ENCODE peak calls at places on chromosomes 13 and 19, in seven cellular contexts. A, S, R, N, O, Q and V are unnamed samples.

GRCh38 chr13:51564671-51565070 is 19.6 kb upstream of the WDFY2 start:
- DNase-seq in Q (no peak), S (no peak), O (no peak), R (no peak), N (no peak), A (no peak), V (peak)

GRCh38 chr19:13102416-13102665 is 317 bp downstream of the LYL1 start:
- DNase-seq in R (no peak), Q (no peak), O (no peak), A (no peak), S (no peak), N (no peak), V (no peak)

GRCh38 chr13:39417131-39417530 is 185.9 kb downstream of the LHFPL6 start:
- DNase-seq in N (no peak), A (no peak), O (no peak), S (no peak), Q (no peak), R (peak), V (no peak)

GRCh38 chr19:41192574-41193419 is at the start of gene CYP2S1:
- DNase-seq in Q (no peak), R (no peak), O (peak), S (peak), N (peak), A (no peak), V (peak)

GRCh38 chr19:18029617-18030338 is 21.8 kb downstream of the ARRDC2 start:
- DNase-seq in O (peak), N (peak), R (peak), A (no peak), Q (peak), S (no peak), V (no peak)

GRCh38 chr13:40375522-40376171 is 290.8 kb downstream of the FOXO1 start:
- DNase-seq in Q (no peak), O (no peak), R (peak), N (no peak), S (peak), A (no peak), V (no peak)

GRCh38 chr19:42601811-42602443 is 7.2 kb upstream of the CEACAM8 start:
- DNase-seq in N (peak), O (no peak), R (no peak), Q (peak), A (no peak), S (no peak), V (peak)

GRCh38 chr19:47107201-47107952 is 6.2 kb downstream of the ZC3H4 start:
- DNase-seq in S (no peak), A (no peak), O (no peak), N (peak), R (no peak), Q (peak), V (peak)

GRCh38 chr19:48290923-48291700 is 21.2 kb downstream of the ZNF114 start:
- DNase-seq in O (no peak), Q (no peak), N (peak), R (peak), S (peak), A (no peak), V (peak)

GRCh38 chr13:99922631-99923404 is 48.7 kb downstream of the ZIC5 start:
- DNase-seq in R (no peak), A (no peak), N (no peak), Q (no peak), O (no peak), S (no peak), V (peak)

GRCh38 chr13:51687928-51688714 is 103.9 kb downstream of the WDFY2 start:
- DNase-seq in N (no peak), A (no peak), S (no peak), Q (peak), O (no peak), R (peak), V (no peak)

GRCh38 chr19:30535011-30535410 is 162.8 kb downstream of the ZNF536 start:
- DNase-seq in O (no peak), A (no peak), R (no peak), S (no peak), Q (no peak), N (no peak), V (no peak)

GRCh38 chr19:15412832-15413231 is 6.0 kb downstream of the AKAP8L start:
- DNase-seq in R (no peak), O (no peak), A (no peak), S (no peak), N (no peak), Q (no peak), V (no peak)

GRCh38 chr13:42388326-42388725 is 116.4 kb downstream of the AKAP11 start:
- DNase-seq in N (no peak), O (no peak), R (no peak), S (no peak), A (no peak), Q (no peak), V (no peak)

GRCh38 chr13:91216928-91217700 is 130.4 kb upstream of the MIR17HG start:
- DNase-seq in Q (no peak), A (no peak), O (no peak), R (no peak), S (no peak), N (no peak), V (no peak)

GRCh38 chr19:30255783-30256509 is 116.2 kb upstream of the ZNF536 start:
- DNase-seq in N (no peak), R (peak), S (no peak), Q (no peak), O (no peak), A (no peak), V (no peak)

DNA sequence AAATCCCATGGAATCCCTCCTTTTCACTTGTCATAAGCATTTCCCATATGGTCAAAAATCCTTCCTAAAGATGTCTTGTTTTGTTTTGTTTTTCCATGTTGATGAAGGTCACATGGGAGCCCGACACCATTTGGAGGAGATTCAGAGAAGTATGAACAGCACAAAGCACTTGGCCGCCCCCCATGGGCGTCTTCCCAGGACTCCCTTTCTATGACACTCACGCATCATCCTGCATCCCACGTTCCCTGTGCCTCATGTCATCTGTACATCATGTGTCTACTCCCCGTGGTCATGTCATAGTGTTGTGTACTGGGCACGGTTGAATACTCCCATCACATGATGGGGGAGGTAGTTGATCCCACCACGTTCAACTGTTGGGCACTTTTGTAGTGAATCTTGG is 2.0 kb downstream of the ZSCAN1 start:
- DNase-seq in S (no peak), O (no peak), A (no peak), Q (no peak), N (no peak), R (no peak), V (no peak)
- TF ChIP-seq JUND in S (no peak), O (no peak), A (no peak), Q (no peak), N (no peak), R (no peak), V (no peak)

GRCh38 chr13:113742000-113742441 is 17.0 kb upstream of the TMEM255B start:
- DNase-seq in O (peak), Q (peak), A (no peak), N (peak), R (peak), S (no peak), V (peak)
- TF ChIP-seq JUND in O (no peak), Q (no peak), A (no peak), N (no peak), R (no peak), S (no peak), V (no peak)

DNA sequence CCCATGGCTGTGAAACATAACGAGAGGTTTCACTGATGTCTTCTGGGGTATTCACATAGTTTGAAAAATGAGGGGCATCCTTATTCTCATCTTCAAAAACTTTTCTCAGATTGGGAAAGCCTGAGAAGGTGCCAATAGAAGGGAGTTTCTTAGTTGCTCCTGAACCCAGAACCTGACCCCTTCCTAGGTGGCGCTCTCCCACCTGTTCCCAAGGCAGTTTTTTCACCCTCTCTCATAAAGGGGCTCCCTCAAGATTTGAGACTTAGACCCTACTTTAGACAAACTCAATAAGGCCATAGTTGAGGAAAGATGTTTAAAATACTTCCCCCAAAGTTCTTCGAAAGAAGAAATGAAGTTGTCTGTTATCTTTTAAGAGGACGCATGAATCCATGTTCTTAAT is 142.2 kb downstream of the FGF9 start:
- DNase-seq in R (no peak), O (no peak), S (no peak), N (no peak), Q (no peak), A (no peak), V (no peak)
- TF ChIP-seq JUND in R (no peak), O (no peak), S (no peak), N (no peak), Q (no peak), A (no peak), V (no peak)

GRCh38 chr13:73218181-73218580 is 159.4 kb downstream of the KLF5 start:
- DNase-seq in S (no peak), N (no peak), O (no peak), A (no peak), Q (no peak), R (no peak), V (no peak)

GRCh38 chr13:73224708-73225107 is 165.9 kb downstream of the KLF5 start:
- DNase-seq in O (no peak), R (no peak), N (no peak), S (no peak), Q (no peak), A (no peak), V (no peak)

GRCh38 chr13:73222627-73223026 is 163.8 kb downstream of the KLF5 start:
- DNase-seq in A (no peak), O (no peak), Q (no peak), N (no peak), R (no peak), S (no peak), V (no peak)

GRCh38 chr13:73223372-73223781 is 164.6 kb downstream of the KLF5 start:
- DNase-seq in N (no peak), R (no peak), O (no peak), S (no peak), Q (no peak), A (peak), V (no peak)

GRCh38 chr13:73220966-73221720 is 162.3 kb downstream of the KLF5 start:
- DNase-seq in Q (no peak), O (no peak), N (no peak), A (no peak), R (no peak), S (no peak), V (no peak)
- TF ChIP-seq JUND in Q (no peak), O (no peak), N (no peak), A (no peak), R (no peak), S (no peak), V (no peak)

DNA sequence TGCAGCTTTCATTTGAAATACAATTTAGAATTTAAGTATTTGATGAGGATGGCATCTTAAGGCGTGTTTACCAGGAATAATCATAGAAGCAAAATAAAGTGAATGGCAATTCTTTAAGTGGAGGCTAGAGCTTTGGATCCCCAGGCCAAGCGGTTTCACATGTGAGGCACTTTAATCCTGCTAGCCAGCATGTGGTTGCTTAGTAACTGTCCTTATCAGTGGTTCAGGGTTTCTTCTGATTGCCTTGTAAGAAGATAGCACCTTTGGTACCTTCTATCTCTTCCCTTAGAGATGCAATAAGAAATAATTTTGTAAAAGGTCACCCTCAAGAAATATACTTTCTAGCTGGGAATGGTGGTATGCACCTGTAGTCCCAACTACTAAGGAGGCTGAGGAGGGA is 38.9 kb upstream of the SERP2 start:
- DNase-seq in N (no peak), S (no peak), R (no peak), O (no peak), A (no peak), Q (no peak), V (no peak)
- TF ChIP-seq JUND in N (no peak), S (no peak), R (no peak), O (no peak), A (no peak), Q (no peak), V (no peak)